ENCODE peak calls at places on chromosomes 16 and 17, in five cellular contexts. D, F, N, A and B are unnamed samples.

GRCh38 chr17:18920911-18921441 is 31.0 kb upstream of the SLC5A10 start:
- DNase-seq in N (no peak), F (peak), A (no peak), D (no peak), B (no peak)

GRCh38 chr17:81537343-81537855 is 9.2 kb downstream of the FSCN2 start:
- DNase-seq in D (no peak), F (peak), A (peak), N (no peak), B (no peak)

GRCh38 chr17:3959295-3959899 is 4.8 kb downstream of the ATP2A3 start:
- DNase-seq in A (peak), D (peak), F (no peak), N (peak), B (no peak)

GRCh38 chr17:77374170-77374936 is 233.6 kb downstream of the SEC14L1 start:
- DNase-seq in D (no peak), F (peak), N (no peak), A (peak), B (peak)

GRCh38 chr17:17836250-17836817 is 452 bp downstream of the SREBF1 start:
- DNase-seq in D (peak), A (peak), N (peak), F (peak), B (peak)

GRCh38 chr16:25914357-25914962 is 222.7 kb downstream of the HS3ST4 start:
- DNase-seq in F (no peak), D (no peak), A (peak), N (no peak), B (no peak)

GRCh38 chr16:65667013-65667578 is 545.2 kb upstream of the CDH11 start:
- DNase-seq in D (no peak), N (peak), F (peak), A (peak), B (no peak)

GRCh38 chr17:42695500-42695899 is 13.2 kb downstream of the CNTNAP1 start:
- DNase-seq in A (no peak), N (no peak), F (no peak), D (no peak), B (peak)

GRCh38 chr17:40615295-40615988 is 32.2 kb downstream of the SMARCE1 start:
- DNase-seq in D (peak), A (peak), F (peak), N (no peak), B (no peak)